ENCODE peak calls at places on chromosomes 7 and 10, in five cellular contexts. L, E, Q, O and B are unnamed samples.

GRCh38 chr10:58066979-58067378 is 200.7 kb downstream of the IPMK start:
- DNase-seq in Q (no peak), E (no peak), O (no peak), L (no peak), B (no peak)

GRCh38 chr10:131891196-131891928 is 9.4 kb upstream of the PPP2R2D start:
- DNase-seq in Q (no peak), L (no peak), E (no peak), O (peak; percentile 66), B (no peak)

GRCh38 chr10:88272186-88272585 is 310.9 kb downstream of the RNLS start:
- DNase-seq in Q (no peak), E (no peak), L (no peak), O (no peak), B (no peak)

GRCh38 chr10:31760674-31761081 is 168.0 kb downstream of the ARHGAP12 start:
- DNase-seq in E (no peak), L (no peak), Q (no peak), O (no peak), B (no peak)

GRCh38 chr10:103616705-103617361 is 123.3 kb downstream of the NEURL1 start:
- DNase-seq in O (no peak), Q (peak; percentile 57), E (peak; percentile 90), L (no peak), B (no peak)

GRCh38 chr10:75187961-75188426 is 22.6 kb upstream of the VDAC2 start:
- DNase-seq in O (peak; percentile 65), E (peak; percentile 79), Q (no peak), L (peak; percentile 60), B (no peak)

GRCh38 chr10:60430836-60431597 is 41.3 kb upstream of the ANK3 start:
- DNase-seq in L (no peak), O (no peak), Q (no peak), E (no peak), B (no peak)

GRCh38 chr10:67804395-67804678 is 33.7 kb downstream of the DNAJC12 start:
- DNase-seq in E (no peak), O (no peak), Q (no peak), L (no peak), B (no peak)

DNA sequence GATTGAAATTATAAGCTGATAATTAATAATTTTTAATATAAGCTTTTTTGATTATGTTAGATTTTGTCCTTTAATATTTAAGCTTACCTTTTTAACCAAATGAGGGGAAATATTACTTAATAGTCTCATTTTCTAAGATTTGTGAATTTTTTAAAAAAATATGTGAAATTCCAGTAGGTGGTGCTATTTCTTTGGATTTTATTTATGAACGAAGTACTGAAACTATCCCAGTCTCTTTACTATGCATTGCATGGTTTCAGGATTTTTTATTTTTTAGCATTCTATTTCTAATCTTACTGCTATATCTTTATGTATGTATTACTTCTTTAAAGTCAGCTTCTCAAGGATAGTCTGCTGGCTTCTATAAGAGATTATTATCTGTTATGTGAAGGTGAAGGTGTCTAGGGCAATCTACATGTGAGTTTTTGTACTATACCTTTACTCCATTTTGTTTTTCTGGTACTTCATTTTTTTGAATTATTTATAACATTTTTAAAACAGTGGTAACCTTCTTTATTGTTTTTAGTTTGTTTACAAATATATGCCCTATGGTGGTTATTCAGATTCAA is 78.3 kb downstream of the ATRNL1 start:
- DNase-seq in O (peak; percentile 6), L (no peak), Q (no peak), E (peak; percentile 19), B (no peak)
- TF ChIP-seq CTCF in O (peak; percentile 50), L (peak; percentile 2), Q (no peak), E (peak; percentile 41), B (no peak)

GRCh38 chr10:71314694-71315225 is 4.3 kb upstream of the SLC29A3 start:
- DNase-seq in Q (no peak), O (no peak), E (no peak), L (no peak), B (no peak)
- TF ChIP-seq CTCF in Q (no peak), O (no peak), E (no peak), L (no peak), B (no peak)

GRCh38 chr10:45811075-45811474 is 36.2 kb downstream of the AGAP4 start:
- DNase-seq in L (no peak), O (no peak), Q (no peak), E (no peak), B (no peak)

GRCh38 chr10:45809829-45810228 is 37.5 kb downstream of the AGAP4 start:
- DNase-seq in O (no peak), Q (no peak), E (peak; percentile 32), L (no peak), B (no peak)
- TF ChIP-seq CTCF in O (no peak), Q (peak; percentile 9), E (peak; percentile 9), L (no peak), B (no peak)

GRCh38 chr7:157849726-157850125 is 512.9 kb downstream of the DNAJB6 start:
- DNase-seq in Q (no peak), O (no peak), E (no peak), L (no peak), B (no peak)
- TF ChIP-seq CTCF in Q (no peak), O (no peak), E (no peak), L (no peak), B (no peak)

DNA sequence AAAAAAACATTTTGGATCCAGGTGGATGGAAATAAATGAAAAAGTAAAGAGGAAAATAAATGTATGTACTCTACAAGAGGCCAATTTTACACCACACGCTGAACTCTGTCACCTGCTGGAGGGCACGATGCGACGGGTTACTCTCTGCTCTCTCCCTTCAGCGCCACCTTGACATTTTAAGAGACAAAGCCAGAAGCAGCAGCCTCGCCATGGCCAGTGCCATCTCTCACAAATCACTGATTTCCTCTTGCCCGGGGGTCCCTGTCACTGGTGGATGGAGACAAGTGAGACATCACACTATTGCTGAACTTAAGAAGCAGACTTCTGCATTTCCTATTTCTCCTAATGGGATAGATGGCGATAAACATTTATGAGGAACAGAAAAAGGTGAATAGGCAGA is 190.0 kb downstream of the ZMYND11 start:
- DNase-seq in Q (no peak), E (no peak), L (no peak), O (no peak), B (no peak)
- TF ChIP-seq CTCF in Q (no peak), E (no peak), L (no peak), O (no peak), B (no peak)

DNA sequence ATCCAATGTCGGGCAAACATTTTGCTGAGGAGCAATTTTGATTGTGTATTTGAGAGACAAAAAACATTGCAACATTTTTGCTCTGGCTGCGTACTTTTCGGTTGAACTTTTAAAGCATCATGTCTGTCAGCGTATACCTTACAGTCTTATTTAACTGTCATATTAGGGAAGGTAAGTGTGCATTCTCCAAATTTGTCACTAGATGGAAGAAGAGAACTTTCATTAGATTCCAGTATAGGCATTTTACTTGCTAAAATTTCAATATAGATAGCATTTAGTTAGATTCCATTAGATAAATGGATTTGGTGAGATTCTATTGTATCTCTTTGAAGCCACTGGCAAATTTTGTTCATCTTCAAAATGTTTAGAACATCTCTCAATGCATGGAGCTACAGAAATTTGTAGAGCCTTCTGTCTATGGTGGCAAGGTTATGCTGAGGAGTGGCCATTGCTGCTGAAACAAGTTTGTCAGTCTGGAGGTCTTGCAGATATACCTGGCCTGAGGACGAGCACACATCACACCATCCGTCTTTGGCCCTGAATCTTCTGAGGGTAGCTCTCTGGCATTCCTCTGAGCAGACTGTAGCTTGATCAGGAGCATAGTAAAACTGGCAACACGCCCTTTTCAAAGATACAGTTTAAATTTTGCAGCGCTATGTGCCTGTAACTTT is 437.5 kb upstream of the MBL2 start:
- DNase-seq in Q (no peak), O (no peak), L (no peak), E (peak; percentile 24), B (no peak)
- TF ChIP-seq CTCF in Q (no peak), O (no peak), L (no peak), E (peak; percentile 32), B (no peak)

GRCh38 chr10:104648421-104648820 is 7.3 kb downstream of the SORCS3 start:
- DNase-seq in L (no peak), Q (no peak), O (no peak), E (no peak), B (no peak)

GRCh38 chr10:104650072-104650471 is 9.0 kb downstream of the SORCS3 start:
- DNase-seq in E (no peak), L (no peak), Q (no peak), O (no peak), B (no peak)
- TF ChIP-seq CTCF in E (no peak), L (no peak), Q (no peak), O (no peak), B (no peak)

GRCh38 chr7:37450035-37450434 is 1.4 kb upstream of the ELMO1 start:
- DNase-seq in E (no peak), Q (no peak), L (no peak), O (no peak), B (no peak)

GRCh38 chr7:37449621-37450020 is 957 bp upstream of the ELMO1 start:
- DNase-seq in E (no peak), Q (no peak), O (no peak), L (no peak), B (no peak)

GRCh38 chr7:37446371-37446770 is 2.3 kb downstream of the ELMO1 start:
- DNase-seq in Q (no peak), L (no peak), O (no peak), E (no peak), B (no peak)

GRCh38 chr7:37448057-37448636 is 517 bp downstream of the ELMO1 start:
- DNase-seq in L (peak; percentile 63), E (no peak), Q (no peak), O (peak; percentile 10), B (no peak)

GRCh38 chr7:37448637-37449331 is at the start of gene ELMO1:
- DNase-seq in L (peak; percentile 93), Q (no peak), O (peak; percentile 76), E (peak; percentile 44), B (peak; percentile 81)
- TF ChIP-seq CTCF in L (no peak), Q (no peak), O (no peak), E (peak; percentile 29), B (no peak)

DNA sequence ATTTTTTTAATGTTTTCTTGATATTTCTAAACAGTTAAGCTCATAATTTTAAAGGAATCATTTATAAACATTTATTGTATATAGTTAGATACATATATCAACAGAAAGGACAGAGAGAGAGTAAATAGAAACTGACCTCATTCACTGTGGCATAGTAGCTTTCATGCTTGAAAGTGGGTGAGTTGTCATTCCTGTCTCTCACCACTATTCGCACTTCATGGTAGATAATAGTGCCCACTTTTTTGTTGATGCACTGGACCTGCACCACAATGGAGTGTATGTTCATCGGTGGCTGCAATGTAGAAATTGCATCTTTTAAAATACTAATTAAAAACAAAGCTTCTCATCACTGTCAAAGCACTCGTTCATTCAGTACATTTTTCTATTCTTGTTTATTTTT is 432.0 kb downstream of the PCDH15 start:
- DNase-seq in E (no peak), Q (no peak), O (no peak), L (no peak), B (no peak)
- TF ChIP-seq CTCF in E (no peak), Q (no peak), O (no peak), L (no peak), B (no peak)